ENCODE peak calls at places on chromosomes 12 and 14, in seven cellular contexts. U, V, Z, H, L, F and B are unnamed samples.

GRCh38 chr12:118374909-118375308 is 1.4 kb upstream of the SUDS3 start:
- DNase-seq in U (no peak), V (no peak), Z (peak), H (no peak), L (no peak), F (no peak), B (no peak)

GRCh38 chr12:14214495-14214894 is 151.0 kb upstream of the ATF7IP start:
- DNase-seq in U (no peak), V (no peak), Z (no peak), H (no peak), L (no peak), F (no peak), B (no peak)

GRCh38 chr12:107522692-107523477 is 162.7 kb upstream of the PWP1 start:
- DNase-seq in U (no peak), V (no peak), Z (no peak), H (no peak), L (no peak), F (no peak), B (no peak)

GRCh38 chr12:91272456-91273063 is 89.9 kb upstream of the DCN start:
- DNase-seq in U (peak), V (peak), Z (peak), H (no peak), L (no peak), F (no peak), B (no peak)

GRCh38 chr12:109888179-109889020 is 8.1 kb upstream of the GLTP start:
- DNase-seq in U (no peak), V (no peak), Z (peak), H (no peak), L (peak), F (peak), B (no peak)

GRCh38 chr12:123055281-123055766 is 74.8 kb downstream of the ARL6IP4 start:
- DNase-seq in U (no peak), V (peak), Z (no peak), H (no peak), L (no peak), F (no peak), B (no peak)

GRCh38 chr14:101824339-101824727 is 62.8 kb downstream of the PPP2R5C start:
- DNase-seq in U (no peak), V (no peak), Z (peak), H (no peak), L (no peak), F (no peak), B (no peak)

GRCh38 chr14:103920981-103921854 is 7.0 kb upstream of the TDRD9 start:
- DNase-seq in U (peak), V (peak), Z (peak), H (peak), L (peak), F (peak), B (peak)

GRCh38 chr14:106200539-106201310 is 674.3 kb downstream of the TMEM121 start:
- DNase-seq in U (no peak), V (no peak), Z (no peak), H (no peak), L (no peak), F (no peak), B (no peak)

GRCh38 chr14:68482772-68483395 is 310.0 kb downstream of the ZFP36L1 start:
- DNase-seq in U (no peak), V (no peak), Z (no peak), H (no peak), L (no peak), F (no peak), B (no peak)

GRCh38 chr12:57210926-57211700 is 5.5 kb upstream of the NXPH4 start:
- DNase-seq in U (no peak), V (no peak), Z (no peak), H (no peak), L (no peak), F (no peak), B (no peak)

GRCh38 chr12:124277394-124278222 is 17.3 kb upstream of the RFLNA start:
- DNase-seq in U (no peak), V (no peak), Z (no peak), H (no peak), L (no peak), F (no peak), B (no peak)

GRCh38 chr12:25058012-25058411 is 109.1 kb upstream of the BCAT1 start:
- DNase-seq in U (no peak), V (no peak), Z (no peak), H (no peak), L (no peak), F (no peak), B (no peak)

GRCh38 chr12:87981495-87981894 is 47.7 kb downstream of the C12orf50 start:
- DNase-seq in U (no peak), V (no peak), Z (no peak), H (no peak), L (no peak), F (peak), B (no peak)

GRCh38 chr12:128857173-128857770 is 4.0 kb downstream of the GLT1D1 start:
- DNase-seq in U (no peak), V (no peak), Z (no peak), H (no peak), L (no peak), F (no peak), B (no peak)

GRCh38 chr12:95413576-95413975 is 60.4 kb upstream of the METAP2 start:
- DNase-seq in U (no peak), V (no peak), Z (peak), H (no peak), L (no peak), F (peak), B (no peak)

GRCh38 chr12:95118138-95118787 is 44.8 kb upstream of the NR2C1 start:
- DNase-seq in U (no peak), V (no peak), Z (peak), H (no peak), L (peak), F (peak), B (no peak)

GRCh38 chr12:55515696-55516095 is 23.5 kb downstream of the OR6C68 start:
- DNase-seq in U (no peak), V (no peak), Z (no peak), H (no peak), L (no peak), F (no peak), B (no peak)

GRCh38 chr14:101796479-101796878 is 35.0 kb downstream of the PPP2R5C start:
- DNase-seq in U (no peak), V (no peak), Z (no peak), H (no peak), L (no peak), F (no peak), B (no peak)

GRCh38 chr14:25381498-25381897 is 331.6 kb upstream of the STXBP6 start:
- DNase-seq in U (no peak), V (no peak), Z (no peak), H (no peak), L (no peak), F (no peak), B (no peak)

GRCh38 chr12:62123721-62124203 is 136.4 kb upstream of the USP15 start:
- DNase-seq in U (peak), V (no peak), Z (peak), H (no peak), L (peak), F (peak), B (peak)

GRCh38 chr14:59337151-59337611 is 128.0 kb downstream of the GPR135 start:
- DNase-seq in U (no peak), V (peak), Z (peak), H (no peak), L (no peak), F (peak), B (no peak)

GRCh38 chr14:35394326-35394725 is 10.2 kb downstream of the NFKBIA start:
- DNase-seq in U (no peak), V (no peak), Z (no peak), H (no peak), L (no peak), F (no peak), B (no peak)
- TF ChIP-seq CTCF in U (no peak), V (no peak), Z (no peak), H (no peak), L (no peak), F (no peak), B (no peak)

DNA sequence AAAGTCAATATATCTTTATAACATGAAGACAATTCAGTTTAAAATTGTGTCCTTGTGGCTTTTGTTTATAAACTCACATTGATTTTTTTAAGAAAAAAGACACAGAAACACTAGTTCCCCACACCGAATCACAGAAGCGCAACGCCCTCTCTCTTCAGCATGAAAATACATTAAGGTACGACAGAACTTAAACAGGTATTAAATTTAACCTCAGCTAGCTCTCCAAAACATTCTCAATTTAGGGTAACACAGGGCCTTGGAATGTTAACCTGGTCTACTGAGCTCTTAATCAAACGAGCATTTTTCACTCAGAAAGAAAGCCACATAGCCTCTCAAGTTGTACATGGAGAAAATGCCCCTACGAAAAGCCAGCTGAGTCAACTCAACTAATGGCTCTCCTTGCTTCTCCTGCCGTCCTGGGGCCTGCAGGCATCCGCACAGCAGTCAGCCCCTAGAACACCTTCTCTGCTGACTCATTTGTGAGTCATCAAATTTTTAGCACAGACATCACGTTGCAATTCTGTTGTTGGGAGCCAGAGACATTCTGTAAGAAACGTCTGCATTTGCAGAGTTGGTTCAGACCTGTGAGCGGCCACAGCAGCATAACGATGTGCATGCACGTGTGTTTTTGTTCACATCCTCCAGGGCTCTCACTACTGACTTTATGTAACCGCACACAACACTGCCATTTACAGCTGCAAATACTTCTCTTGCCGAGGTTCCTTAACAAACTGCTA is 141.6 kb downstream of the ITPR2 start:
- DNase-seq in U (no peak), V (no peak), Z (peak), H (no peak), L (peak), F (peak), B (no peak)
- TF ChIP-seq CTCF in U (no peak), V (no peak), Z (peak), H (no peak), L (no peak), F (no peak), B (no peak)

GRCh38 chr12:102480401-102480800 is at the start of gene IGF1:
- DNase-seq in U (no peak), V (no peak), Z (peak), H (no peak), L (no peak), F (peak), B (no peak)
- TF ChIP-seq CTCF in U (no peak), V (no peak), Z (peak), H (peak), L (no peak), F (no peak), B (peak)

GRCh38 chr12:85779768-85780167 is 56.4 kb downstream of the RASSF9 start:
- DNase-seq in U (no peak), V (no peak), Z (no peak), H (no peak), L (no peak), F (no peak), B (no peak)

GRCh38 chr12:85782711-85783110 is 53.5 kb downstream of the RASSF9 start:
- DNase-seq in U (no peak), V (no peak), Z (no peak), H (no peak), L (no peak), F (no peak), B (no peak)

GRCh38 chr12:85784096-85784720 is 52.0 kb downstream of the RASSF9 start:
- DNase-seq in U (no peak), V (no peak), Z (peak), H (no peak), L (no peak), F (peak), B (no peak)

GRCh38 chr12:85781751-85782150 is 54.5 kb downstream of the RASSF9 start:
- DNase-seq in U (no peak), V (no peak), Z (no peak), H (no peak), L (no peak), F (no peak), B (no peak)
- TF ChIP-seq CTCF in U (no peak), V (no peak), Z (no peak), H (no peak), L (no peak), F (no peak), B (no peak)

DNA sequence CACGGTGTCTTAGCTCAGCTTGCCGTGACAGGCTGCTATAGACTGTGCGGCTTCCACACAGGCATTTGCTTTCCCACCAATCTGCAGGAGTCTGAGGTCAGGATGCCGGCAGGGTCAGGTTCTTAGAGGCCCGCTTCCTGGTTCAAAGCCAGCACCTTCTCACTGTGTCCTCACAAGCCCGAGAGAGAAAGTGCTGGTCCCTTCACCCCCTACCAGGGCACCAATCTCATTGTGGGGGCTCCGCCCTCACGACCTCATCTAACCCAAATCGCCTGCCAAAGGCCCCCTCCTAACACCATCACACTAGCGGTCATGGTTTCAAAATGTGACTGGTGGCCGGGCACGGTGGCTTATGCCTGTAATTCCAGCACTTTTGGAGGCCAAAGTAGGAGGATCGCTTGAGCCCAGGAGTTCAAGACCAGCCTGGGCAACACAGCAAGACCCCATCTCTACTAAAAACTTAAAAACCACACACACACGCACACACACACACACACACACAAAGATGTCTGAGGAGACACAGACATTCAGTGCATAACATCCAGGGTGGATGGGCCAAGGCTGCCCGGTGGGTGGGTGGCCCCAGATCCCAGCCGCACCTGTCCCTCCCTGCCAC is 26.8 kb downstream of the MMP17 start:
- DNase-seq in U (no peak), V (no peak), Z (no peak), H (no peak), L (no peak), F (no peak), B (no peak)
- TF ChIP-seq CTCF in U (no peak), V (no peak), Z (no peak), H (no peak), L (no peak), F (no peak), B (no peak)